ENCODE peak calls at places on chromosome 9, in seven cellular contexts. One of them, this sample, is unnamed.

GRCh38 chr9:120941046-120941770 is 14.6 kb upstream of the TRAF1 start:
- DNase-seq in HFF-Myc: no peak
- DNase-seq in D341Med: no peak
- DNase-seq in HEK293T: no peak
- DNase-seq in lung: no peak
- DNase-seq in A549: no peak
- DNase-seq in K562: no peak
- DNase-seq in this sample: no peak

GRCh38 chr9:122498883-122499288 is 11.7 kb upstream of the OR1J2 start:
- DNase-seq in A549: peak; percentile 13
- DNase-seq in HFF-Myc: peak; percentile 61
- DNase-seq in HEK293T: peak; percentile 51
- DNase-seq in D341Med: peak; percentile 78
- DNase-seq in lung: no peak
- DNase-seq in K562: peak; percentile 19
- DNase-seq in this sample: no peak

GRCh38 chr9:133960568-133961129 is 31.5 kb downstream of the VAV2 start:
- DNase-seq in K562: no peak
- DNase-seq in A549: no peak
- DNase-seq in HEK293T: no peak
- DNase-seq in lung: peak; percentile 54
- DNase-seq in D341Med: peak; percentile 62
- DNase-seq in HFF-Myc: no peak
- DNase-seq in this sample: no peak

GRCh38 chr9:104091028-104091590 is 3.0 kb upstream of the SMC2 start:
- DNase-seq in A549: no peak
- DNase-seq in HFF-Myc: no peak
- DNase-seq in K562: no peak
- DNase-seq in lung: no peak
- DNase-seq in HEK293T: no peak
- DNase-seq in D341Med: no peak
- DNase-seq in this sample: no peak

GRCh38 chr9:133023117-133023890 is 7.5 kb upstream of the GTF3C5 start:
- DNase-seq in lung: no peak
- DNase-seq in HFF-Myc: no peak
- DNase-seq in HEK293T: no peak
- DNase-seq in D341Med: no peak
- DNase-seq in A549: no peak
- DNase-seq in K562: no peak
- DNase-seq in this sample: no peak

GRCh38 chr9:89884356-89885083 is 279.7 kb downstream of the GADD45G start:
- DNase-seq in HFF-Myc: no peak
- DNase-seq in K562: no peak
- DNase-seq in HEK293T: no peak
- DNase-seq in A549: no peak
- DNase-seq in D341Med: no peak
- DNase-seq in lung: no peak
- DNase-seq in this sample: no peak

GRCh38 chr9:91426123-91426745 is 2.6 kb upstream of the NFIL3 start:
- DNase-seq in HFF-Myc: no peak
- DNase-seq in D341Med: peak; percentile 52
- DNase-seq in HEK293T: peak; percentile 29
- DNase-seq in lung: no peak
- DNase-seq in A549: peak; percentile 67
- DNase-seq in K562: peak; percentile 22
- DNase-seq in this sample: no peak

GRCh38 chr9:134681061-134681661 is 39.6 kb downstream of the COL5A1 start:
- DNase-seq in HEK293T: no peak
- DNase-seq in D341Med: no peak
- DNase-seq in HFF-Myc: no peak
- DNase-seq in K562: no peak
- DNase-seq in lung: no peak
- DNase-seq in A549: no peak
- DNase-seq in this sample: no peak

GRCh38 chr9:13082796-13083195 is 196.7 kb downstream of the MPDZ start:
- DNase-seq in HEK293T: no peak
- DNase-seq in K562: no peak
- DNase-seq in D341Med: no peak
- DNase-seq in HFF-Myc: no peak
- DNase-seq in A549: no peak
- DNase-seq in lung: no peak
- DNase-seq in this sample: no peak

GRCh38 chr9:79928661-79929060 is 356.9 kb downstream of the TLE4 start:
- DNase-seq in HFF-Myc: no peak
- DNase-seq in D341Med: no peak
- DNase-seq in K562: no peak
- DNase-seq in A549: no peak
- DNase-seq in HEK293T: no peak
- DNase-seq in lung: no peak
- DNase-seq in this sample: no peak

GRCh38 chr9:112777914-112778313 is 27.4 kb downstream of the SNX30 start:
- DNase-seq in lung: no peak
- DNase-seq in HFF-Myc: no peak
- DNase-seq in A549: no peak
- DNase-seq in D341Med: no peak
- DNase-seq in HEK293T: no peak
- DNase-seq in K562: no peak
- DNase-seq in this sample: no peak

GRCh38 chr9:109901191-109901590 is 121.2 kb downstream of the PALM2AKAP2 start:
- DNase-seq in HFF-Myc: no peak
- DNase-seq in A549: no peak
- DNase-seq in lung: no peak
- DNase-seq in D341Med: no peak
- DNase-seq in HEK293T: no peak
- DNase-seq in K562: no peak
- DNase-seq in this sample: no peak

GRCh38 chr9:3865373-3865772 is 339.6 kb upstream of the RFX3 start:
- DNase-seq in HFF-Myc: no peak
- DNase-seq in D341Med: no peak
- DNase-seq in A549: no peak
- DNase-seq in HEK293T: no peak
- DNase-seq in lung: no peak
- DNase-seq in K562: no peak
- DNase-seq in this sample: no peak

GRCh38 chr9:79384506-79384905 is 187.3 kb upstream of the TLE4 start:
- DNase-seq in A549: no peak
- DNase-seq in HFF-Myc: no peak
- DNase-seq in K562: no peak
- DNase-seq in HEK293T: no peak
- DNase-seq in D341Med: no peak
- DNase-seq in lung: no peak
- DNase-seq in this sample: no peak

GRCh38 chr9:106588601-106589000 is 274.4 kb upstream of the ZNF462 start:
- DNase-seq in HEK293T: no peak
- DNase-seq in D341Med: no peak
- DNase-seq in lung: no peak
- DNase-seq in HFF-Myc: peak; percentile 7
- DNase-seq in K562: no peak
- DNase-seq in A549: no peak
- DNase-seq in this sample: no peak

GRCh38 chr9:3526166-3526902 is 533 bp upstream of the RFX3 start:
- DNase-seq in HFF-Myc: peak; percentile 48
- DNase-seq in K562: peak; percentile 60
- DNase-seq in HEK293T: peak; percentile 51
- DNase-seq in A549: peak; percentile 56
- DNase-seq in lung: peak; percentile 86
- DNase-seq in D341Med: peak; percentile 82
- DNase-seq in this sample: peak; percentile 79

GRCh38 chr9:130770679-130771442 is 64.2 kb upstream of the ABL1 start:
- DNase-seq in K562: peak; percentile 97
- DNase-seq in D341Med: peak; percentile 64
- DNase-seq in A549: peak; percentile 71
- DNase-seq in HEK293T: peak; percentile 58
- DNase-seq in lung: no peak
- DNase-seq in HFF-Myc: peak; percentile 62
- DNase-seq in this sample: peak; percentile 56

GRCh38 chr9:6525326-6526040 is 112.5 kb downstream of the UHRF2 start:
- DNase-seq in K562: no peak
- DNase-seq in HEK293T: no peak
- DNase-seq in A549: no peak
- DNase-seq in HFF-Myc: no peak
- DNase-seq in lung: no peak
- DNase-seq in D341Med: no peak
- DNase-seq in this sample: no peak

GRCh38 chr9:83533296-83533695 is 4.9 kb downstream of the FRMD3 start:
- DNase-seq in K562: no peak
- DNase-seq in HEK293T: no peak
- DNase-seq in A549: no peak
- DNase-seq in D341Med: no peak
- DNase-seq in lung: no peak
- DNase-seq in HFF-Myc: no peak
- DNase-seq in this sample: no peak

GRCh38 chr9:78921341-78921740 is 624.4 kb downstream of the PSAT1 start:
- DNase-seq in HFF-Myc: no peak
- DNase-seq in K562: no peak
- DNase-seq in D341Med: no peak
- DNase-seq in A549: no peak
- DNase-seq in HEK293T: no peak
- DNase-seq in lung: no peak
- DNase-seq in this sample: no peak

GRCh38 chr9:5388026-5388806 is 48.5 kb upstream of the RLN1 start:
- DNase-seq in HFF-Myc: no peak
- DNase-seq in A549: no peak
- DNase-seq in K562: no peak
- DNase-seq in D341Med: no peak
- DNase-seq in lung: no peak
- DNase-seq in HEK293T: no peak
- DNase-seq in this sample: no peak

GRCh38 chr9:68861436-68861835 is 152.5 kb downstream of the PRKACG start:
- DNase-seq in D341Med: no peak
- DNase-seq in HFF-Myc: no peak
- DNase-seq in HEK293T: no peak
- DNase-seq in A549: no peak
- DNase-seq in K562: no peak
- DNase-seq in lung: no peak
- DNase-seq in this sample: no peak

GRCh38 chr9:23582836-23583235 is 243.2 kb downstream of the ELAVL2 start:
- DNase-seq in HEK293T: no peak
- DNase-seq in HFF-Myc: no peak
- DNase-seq in A549: no peak
- DNase-seq in D341Med: no peak
- DNase-seq in K562: no peak
- DNase-seq in lung: no peak
- DNase-seq in this sample: no peak

GRCh38 chr9:7320139-7320538 is 479.4 kb downstream of the DMAC1 start:
- DNase-seq in D341Med: no peak
- DNase-seq in HEK293T: no peak
- DNase-seq in HFF-Myc: peak; percentile 88
- DNase-seq in K562: no peak
- DNase-seq in A549: peak; percentile 26
- DNase-seq in lung: no peak
- DNase-seq in this sample: no peak

GRCh38 chr9:89919171-89919681 is 314.4 kb downstream of the GADD45G start:
- DNase-seq in K562: no peak
- DNase-seq in A549: no peak
- DNase-seq in D341Med: peak; percentile 63
- DNase-seq in lung: peak; percentile 44
- DNase-seq in HFF-Myc: no peak
- DNase-seq in HEK293T: no peak
- DNase-seq in this sample: no peak

GRCh38 chr9:128372188-128372641 is 1.0 kb downstream of the URM1 start:
- DNase-seq in D341Med: no peak
- DNase-seq in A549: no peak
- DNase-seq in lung: no peak
- DNase-seq in K562: no peak
- DNase-seq in HEK293T: no peak
- DNase-seq in HFF-Myc: no peak
- DNase-seq in this sample: no peak

GRCh38 chr9:111949919-111950318 is 53.3 kb downstream of the UGCG start:
- DNase-seq in A549: no peak
- DNase-seq in lung: no peak
- DNase-seq in HFF-Myc: no peak
- DNase-seq in D341Med: no peak
- DNase-seq in HEK293T: no peak
- DNase-seq in K562: no peak
- DNase-seq in this sample: no peak

GRCh38 chr9:101648493-101648892 is 53.7 kb upstream of the PPP3R2 start:
- DNase-seq in D341Med: no peak
- DNase-seq in A549: no peak
- DNase-seq in HFF-Myc: no peak
- DNase-seq in HEK293T: no peak
- DNase-seq in K562: no peak
- DNase-seq in lung: no peak
- DNase-seq in this sample: no peak

GRCh38 chr9:13568851-13569618 is 289.5 kb upstream of the MPDZ start:
- DNase-seq in HEK293T: no peak
- DNase-seq in HFF-Myc: no peak
- DNase-seq in lung: no peak
- DNase-seq in K562: no peak
- DNase-seq in A549: no peak
- DNase-seq in D341Med: peak; percentile 30
- DNase-seq in this sample: no peak

GRCh38 chr9:101465330-101465915 is 29.8 kb upstream of the ALDOB start:
- DNase-seq in lung: peak; percentile 40
- DNase-seq in K562: peak; percentile 15
- DNase-seq in A549: peak; percentile 36
- DNase-seq in HFF-Myc: peak; percentile 88
- DNase-seq in D341Med: peak; percentile 70
- DNase-seq in HEK293T: peak; percentile 58
- DNase-seq in this sample: no peak

GRCh38 chr9:89730715-89731114 is 125.9 kb downstream of the GADD45G start:
- DNase-seq in HEK293T: no peak
- DNase-seq in K562: no peak
- DNase-seq in D341Med: no peak
- DNase-seq in lung: peak; percentile 74
- DNase-seq in HFF-Myc: no peak
- DNase-seq in A549: no peak
- DNase-seq in this sample: no peak

GRCh38 chr9:127447416-127448111 is 3.6 kb downstream of the RPL12 start:
- DNase-seq in A549: no peak
- DNase-seq in HFF-Myc: no peak
- DNase-seq in HEK293T: no peak
- DNase-seq in lung: no peak
- DNase-seq in D341Med: no peak
- DNase-seq in K562: peak; percentile 45
- DNase-seq in this sample: no peak

GRCh38 chr9:134301387-134302129 is 24.7 kb upstream of the RXRA start:
- DNase-seq in A549: no peak
- DNase-seq in HEK293T: no peak
- DNase-seq in D341Med: no peak
- DNase-seq in K562: no peak
- DNase-seq in lung: no peak
- DNase-seq in HFF-Myc: no peak
- DNase-seq in this sample: no peak

GRCh38 chr9:98146101-98146991 is 27.3 kb upstream of the TRIM14 start:
- DNase-seq in A549: peak; percentile 77
- DNase-seq in lung: peak; percentile 93
- DNase-seq in K562: no peak
- DNase-seq in HFF-Myc: no peak
- DNase-seq in HEK293T: no peak
- DNase-seq in D341Med: no peak
- DNase-seq in this sample: no peak

GRCh38 chr9:130659699-130660248 is 4.6 kb upstream of the PRDM12 start:
- DNase-seq in A549: no peak
- DNase-seq in HEK293T: peak; percentile 46
- DNase-seq in D341Med: peak; percentile 68
- DNase-seq in K562: no peak
- DNase-seq in lung: no peak
- DNase-seq in HFF-Myc: no peak
- DNase-seq in this sample: no peak